ENCODE peak calls at places on chromosomes 6 and 20, in nine cellular contexts. W, K, U, H, M, P, G, Y and L are unnamed samples.

GRCh38 chr6:52663120-52663934 is 7.6 kb upstream of the TMEM14A start:
- DNase-seq in M (no peak), U (no peak), Y (no peak), K (no peak), W (peak), G (peak), H (peak), P (no peak), L (no peak)

GRCh38 chr20:63659370-63659769 is 1.3 kb downstream of the RTEL1 start:
- DNase-seq in P (no peak), Y (no peak), U (no peak), W (no peak), H (no peak), M (no peak), G (no peak), K (no peak), L (no peak)

GRCh38 chr6:162258647-162259046 is 468.9 kb downstream of the PRKN start:
- DNase-seq in Y (no peak), U (no peak), H (no peak), M (no peak), G (no peak), K (no peak), W (no peak), P (no peak), L (no peak)

GRCh38 chr20:49851991-49852390 is 39.4 kb downstream of the SLC9A8 start:
- DNase-seq in P (no peak), K (no peak), W (no peak), G (no peak), M (peak), H (no peak), U (no peak), Y (no peak), L (no peak)

GRCh38 chr6:162562041-162562440 is 165.5 kb downstream of the PRKN start:
- DNase-seq in W (no peak), M (no peak), H (no peak), G (no peak), U (no peak), P (no peak), Y (no peak), K (no peak), L (no peak)

GRCh38 chr20:58251979-58252591 is 23.6 kb upstream of the ANKRD60 start:
- DNase-seq in P (no peak), U (no peak), M (no peak), K (peak), G (no peak), Y (no peak), H (peak), W (peak), L (no peak)

GRCh38 chr6:138752017-138752416 is 21.6 kb upstream of the CCDC28A start:
- DNase-seq in W (no peak), P (no peak), U (no peak), G (no peak), K (no peak), Y (no peak), M (no peak), H (no peak), L (no peak)

GRCh38 chr20:59462249-59462648 is 142.1 kb upstream of the PHACTR3 start:
- DNase-seq in P (no peak), W (no peak), U (no peak), K (no peak), Y (no peak), G (no peak), H (no peak), M (no peak), L (no peak)

GRCh38 chr6:32973144-32973854 is 4.9 kb downstream of the BRD2 start:
- DNase-seq in Y (no peak), W (peak), U (no peak), G (peak), K (no peak), P (no peak), M (peak), H (no peak), L (no peak)

GRCh38 chr6:142416179-142416578 is 114.4 kb downstream of the ADGRG6 start:
- DNase-seq in H (peak), G (peak), P (no peak), K (peak), W (peak), Y (peak), U (no peak), M (no peak), L (no peak)

GRCh38 chr6:169864148-169865030 is 113.0 kb downstream of the ERMARD start:
- DNase-seq in K (no peak), G (peak), P (no peak), H (no peak), M (no peak), W (no peak), U (no peak), Y (no peak), L (no peak)

GRCh38 chr6:20664250-20664649 is 130.0 kb downstream of the CDKAL1 start:
- DNase-seq in K (no peak), P (no peak), M (no peak), U (no peak), H (no peak), Y (no peak), W (no peak), G (no peak), L (no peak)

GRCh38 chr20:16528078-16528477 is 45.2 kb downstream of the KIF16B start:
- DNase-seq in M (no peak), P (no peak), Y (no peak), K (peak), H (no peak), U (no peak), W (no peak), G (peak), L (peak)

GRCh38 chr20:11740975-11741374 is 176.7 kb upstream of the BTBD3 start:
- DNase-seq in Y (no peak), G (no peak), P (no peak), U (no peak), M (no peak), H (no peak), K (no peak), W (no peak), L (no peak)

GRCh38 chr6:21111399-21111725 is 482.2 kb upstream of the SOX4 start:
- DNase-seq in U (no peak), Y (no peak), W (no peak), P (no peak), H (no peak), K (no peak), M (no peak), G (no peak), L (no peak)

GRCh38 chr20:24543741-24544140 is 74.3 kb downstream of the SYNDIG1 start:
- DNase-seq in U (no peak), M (no peak), W (no peak), G (no peak), H (no peak), Y (no peak), K (no peak), P (no peak), L (no peak)

GRCh38 chr20:20491110-20491783 is 123.3 kb downstream of the INSM1 start:
- DNase-seq in G (no peak), P (no peak), M (no peak), W (no peak), U (no peak), H (no peak), K (peak), Y (no peak), L (no peak)

GRCh38 chr6:98590957-98591356 is 243.4 kb upstream of the POU3F2 start:
- DNase-seq in H (no peak), P (no peak), U (no peak), K (no peak), G (no peak), W (no peak), Y (no peak), M (no peak), L (no peak)

GRCh38 chr6:36679043-36679821 is 718 bp downstream of the CDKN1A start:
- DNase-seq in P (peak), W (no peak), Y (peak), M (peak), H (no peak), U (peak), G (peak), K (no peak), L (no peak)

GRCh38 chr6:43972179-43972914 is 154.9 kb downstream of the MRPL14 start:
- DNase-seq in W (no peak), U (no peak), M (no peak), P (no peak), K (no peak), H (no peak), Y (no peak), G (peak), L (peak)

GRCh38 chr6:105678516-105678915 is 275.6 kb upstream of the PREP start:
- DNase-seq in P (no peak), G (no peak), H (no peak), M (no peak), U (no peak), Y (no peak), K (peak), W (no peak), L (no peak)

GRCh38 chr20:50582092-50582491 is 71.9 kb downstream of the PTPN1 start:
- DNase-seq in G (no peak), P (no peak), U (no peak), H (no peak), M (no peak), W (no peak), Y (peak), K (no peak), L (peak)

GRCh38 chr20:33995053-33995816 is 1.5 kb downstream of the RALY start:
- DNase-seq in K (no peak), G (no peak), M (no peak), W (no peak), H (peak), U (no peak), P (no peak), Y (no peak), L (no peak)

GRCh38 chr6:7142228-7142801 is 34.6 kb downstream of the RREB1 start:
- DNase-seq in M (no peak), G (no peak), H (no peak), U (no peak), P (no peak), W (no peak), Y (no peak), K (no peak), L (no peak)

GRCh38 chr6:37756141-37756540 is 58.5 kb upstream of the MDGA1 start:
- DNase-seq in K (no peak), U (no peak), W (no peak), M (no peak), P (no peak), Y (no peak), G (no peak), H (no peak), L (no peak)

GRCh38 chr6:148164645-148165044 is 178.0 kb upstream of the SASH1 start:
- DNase-seq in P (no peak), K (no peak), G (no peak), M (no peak), W (no peak), H (no peak), U (no peak), Y (no peak), L (no peak)

GRCh38 chr6:105676837-105677236 is 274.0 kb upstream of the PREP start:
- DNase-seq in P (no peak), Y (no peak), K (no peak), H (no peak), W (no peak), M (no peak), G (no peak), U (no peak), L (no peak)

GRCh38 chr6:33492093-33492492 is 37.7 kb downstream of the ZBTB9 start:
- DNase-seq in G (no peak), U (no peak), M (no peak), W (no peak), Y (no peak), K (no peak), H (no peak), P (no peak), L (no peak)

GRCh38 chr6:68237205-68237604 is 397.9 kb upstream of the ADGRB3 start:
- DNase-seq in Y (no peak), H (no peak), M (no peak), W (no peak), G (no peak), P (no peak), U (no peak), K (no peak), L (no peak)

GRCh38 chr6:167937948-167938911 is 59.2 kb upstream of the KIF25 start:
- DNase-seq in G (no peak), H (no peak), W (no peak), U (no peak), M (no peak), P (no peak), K (no peak), Y (no peak), L (no peak)

GRCh38 chr6:167151648-167152047 is 6.1 kb downstream of the GPR31 start:
- DNase-seq in U (no peak), W (no peak), P (no peak), Y (no peak), G (no peak), M (no peak), K (no peak), H (no peak), L (no peak)

GRCh38 chr6:127080081-127080480 is 38.4 kb upstream of the RSPO3 start:
- DNase-seq in P (no peak), U (no peak), W (no peak), G (no peak), K (no peak), H (no peak), Y (no peak), M (no peak), L (no peak)

GRCh38 chr6:104324305-104324704 is 535.4 kb downstream of the HACE1 start:
- DNase-seq in M (no peak), Y (no peak), P (no peak), U (no peak), K (no peak), G (no peak), H (no peak), W (no peak), L (no peak)

GRCh38 chr6:32944265-32944664 is 3.4 kb upstream of the HLA-DMB start:
- DNase-seq in P (no peak), M (no peak), Y (no peak), W (no peak), U (peak), G (peak), K (no peak), H (no peak), L (no peak)